ENCODE peak calls at places on chromosome 2, in four cellular contexts. R is fibroblast of the aortic adventitia, V is WERI-Rb-1, Z is Peyer's patch. S is an unnamed sample.

GRCh38 chr2:171509945-171510731 is 12.1 kb upstream of the CYBRD1 start:
- DNase-seq in R (no peak), V (no peak), Z (peak; percentile 80), S (no peak)

GRCh38 chr2:203782262-203782976 is 76.0 kb downstream of the CD28 start:
- DNase-seq in R (peak; percentile 94), V (peak; percentile 54), Z (peak; percentile 67), S (no peak)

GRCh38 chr2:240894006-240894405 is 1.9 kb downstream of the MAB21L4 start:
- DNase-seq in R (no peak), V (no peak), Z (no peak), S (no peak)

GRCh38 chr2:10717630-10718029 is 3.8 kb upstream of the ATP6V1C2 start:
- DNase-seq in R (peak; percentile 85), V (peak; percentile 39), Z (no peak), S (no peak)

GRCh38 chr2:9201185-9201891 is 5.3 kb upstream of the ASAP2 start:
- DNase-seq in R (peak; percentile 80), V (no peak), Z (no peak), S (no peak)

GRCh38 chr2:64540615-64541014 is 16.5 kb downstream of the AFTPH start:
- DNase-seq in R (no peak), V (no peak), Z (no peak), S (no peak)

GRCh38 chr2:191357682-191358081 is 112.5 kb downstream of the MYO1B start:
- DNase-seq in R (no peak), V (no peak), Z (no peak), S (no peak)

GRCh38 chr2:75108937-75109482 is 90.3 kb downstream of the TACR1 start:
- DNase-seq in R (no peak), V (no peak), Z (no peak), S (no peak)

GRCh38 chr2:112884869-112885502 is 26.0 kb upstream of the IL37 start:
- DNase-seq in R (peak; percentile 39), V (peak; percentile 78), Z (peak; percentile 85), S (peak; percentile 44)

GRCh38 chr2:44897406-44897805 is 44.1 kb upstream of the SIX3 start:
- DNase-seq in R (no peak), V (peak; percentile 61), Z (no peak), S (no peak)

GRCh38 chr2:237486334-237486818 is 675 bp upstream of the MLPH start:
- DNase-seq in R (no peak), V (no peak), Z (no peak), S (no peak)

GRCh38 chr2:224545884-224546644 is 39.1 kb downstream of the CUL3 start:
- DNase-seq in R (peak; percentile 53), V (no peak), Z (no peak), S (no peak)

GRCh38 chr2:45616663-45617411 is 5.8 kb upstream of the SRBD1 start:
- DNase-seq in R (peak; percentile 89), V (peak; percentile 53), Z (no peak), S (no peak)

GRCh38 chr2:177138823-177139222 is 73.8 kb upstream of the HNRNPA3 start:
- DNase-seq in R (no peak), V (no peak), Z (no peak), S (no peak)

GRCh38 chr2:180647651-180648050 is 332.8 kb upstream of the UBE2E3 start:
- DNase-seq in R (peak; percentile 40), V (no peak), Z (no peak), S (no peak)

GRCh38 chr2:188808921-188809320 is 165.3 kb upstream of the COL3A1 start:
- DNase-seq in R (peak; percentile 91), V (no peak), Z (no peak), S (no peak)

GRCh38 chr2:238790126-238790820 is 57.6 kb upstream of the TWIST2 start:
- DNase-seq in R (no peak), V (no peak), Z (no peak), S (no peak)

GRCh38 chr2:43414033-43414432 is 181.8 kb downstream of the THADA start:
- DNase-seq in R (no peak), V (no peak), Z (no peak), S (no peak)

GRCh38 chr2:110678457-110679336 is 834 bp upstream of the BUB1 start:
- DNase-seq in R (peak; percentile 33), V (peak; percentile 13), Z (peak; percentile 56), S (no peak)

GRCh38 chr2:17644997-17645715 is 104.7 kb downstream of the VSNL1 start:
- DNase-seq in R (peak; percentile 43), V (no peak), Z (no peak), S (no peak)

GRCh38 chr2:43009448-43009847 is 217.0 kb downstream of the ZFP36L2 start:
- DNase-seq in R (no peak), V (no peak), Z (no peak), S (peak; percentile 11)

GRCh38 chr2:85867121-85867520 is 21.7 kb downstream of the ST3GAL5 start:
- DNase-seq in R (no peak), V (no peak), Z (no peak), S (no peak)

GRCh38 chr2:161102770-161103450 is 57.3 kb upstream of the TANK start:
- DNase-seq in R (peak; percentile 47), V (no peak), Z (no peak), S (no peak)

GRCh38 chr2:233446616-233447305 is 92.5 kb downstream of the DGKD start:
- DNase-seq in R (no peak), V (no peak), Z (peak; percentile 37), S (no peak)

GRCh38 chr2:222939208-222939846 is 78.5 kb downstream of the ACSL3 start:
- DNase-seq in R (peak; percentile 75), V (peak; percentile 75), Z (peak; percentile 78), S (no peak)
- TF ChIP-seq CTCF in R (peak; percentile 84), V (peak; percentile 85), Z (peak; percentile 78), S (no peak)

GRCh38 chr2:156065912-156066311 is 266.6 kb downstream of the NR4A2 start:
- DNase-seq in R (no peak), V (no peak), Z (no peak), S (no peak)
- TF ChIP-seq CTCF in R (no peak), V (no peak), Z (peak; percentile 24), S (no peak)

DNA sequence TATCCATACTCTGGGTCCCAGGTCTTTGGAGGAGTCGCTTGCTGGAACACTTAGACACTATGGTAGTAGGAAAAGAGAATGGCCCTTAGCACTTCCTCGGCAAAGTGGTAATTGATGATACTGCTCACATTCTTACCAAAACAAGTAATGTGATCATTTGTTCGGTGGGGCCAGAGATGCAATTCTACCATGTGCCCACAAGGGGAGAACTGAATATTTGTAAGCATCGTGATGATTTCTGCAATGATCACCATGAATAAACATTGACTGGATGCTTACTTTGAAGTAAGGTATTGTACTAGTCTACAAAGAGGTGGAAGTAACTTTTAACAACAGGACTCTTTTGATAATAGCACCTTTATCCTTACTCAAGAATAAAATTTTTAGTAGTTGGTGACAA is 109.7 kb downstream of the CD8B2 start:
- DNase-seq in R (no peak), V (no peak), Z (no peak), S (no peak)
- TF ChIP-seq CTCF in R (peak; percentile 40), V (peak; percentile 47), Z (peak; percentile 30), S (no peak)

DNA sequence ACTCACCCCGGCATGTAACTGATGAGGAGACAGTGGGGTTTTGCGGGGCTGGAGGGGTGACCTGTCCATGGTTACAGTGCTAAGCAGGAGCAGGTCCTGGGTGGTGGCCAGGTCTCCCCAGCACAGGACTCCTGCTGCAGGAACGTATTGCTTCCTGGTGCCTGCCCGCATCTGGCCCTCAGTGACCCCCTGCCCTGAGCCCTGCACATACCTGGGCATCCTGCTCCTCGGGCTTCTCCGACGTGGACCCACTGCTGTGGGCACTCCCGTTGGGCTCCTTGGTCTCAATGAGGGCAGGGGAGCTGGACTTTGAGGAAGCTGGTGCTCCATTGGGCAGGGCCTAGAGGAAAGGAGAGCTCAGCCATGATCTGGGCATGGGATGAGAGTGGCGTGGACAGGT is 43.5 kb downstream of the CENPO start:
- DNase-seq in R (no peak), V (no peak), Z (no peak), S (no peak)
- TF ChIP-seq CTCF in R (no peak), V (no peak), Z (no peak), S (no peak)

GRCh38 chr2:23378496-23378895 is 6.5 kb upstream of the KLHL29 start:
- DNase-seq in R (no peak), V (no peak), Z (no peak), S (no peak)

GRCh38 chr2:23381498-23381897 is 3.5 kb upstream of the KLHL29 start:
- DNase-seq in R (no peak), V (no peak), Z (no peak), S (no peak)

GRCh38 chr2:23379220-23379695 is 5.7 kb upstream of the KLHL29 start:
- DNase-seq in R (no peak), V (no peak), Z (no peak), S (no peak)

GRCh38 chr2:23381084-23381483 is 3.9 kb upstream of the KLHL29 start:
- DNase-seq in R (peak; percentile 28), V (no peak), Z (peak; percentile 60), S (no peak)

GRCh38 chr2:23380562-23381065 is 4.4 kb upstream of the KLHL29 start:
- DNase-seq in R (no peak), V (no peak), Z (no peak), S (no peak)
- TF ChIP-seq CTCF in R (no peak), V (no peak), Z (no peak), S (no peak)

S was measured in omental fat pad.